ENCODE peak calls at places on chromosomes 5 and 9, in ten cellular contexts. Q is activated effector memory CD4-positive, alpha-beta T cell treated with Interleukin-2 at 50 U/mL for 16 hours; B is NCI-H510A treated with DMSO at 0.1 percent for 48 hours; S is NCI-H1092 treated with DMSO at 0.1 percent for 48 hours; F is activated CD4-positive, alpha-beta memory T cell treated with anti-CD3 and anti-CD28 coated beads for 36 hours; I is mesendoderm; K is naive thymus-derived CD4-positive, alpha-beta T cell; W is HT-29; P is GF-D8; J is activated T-cell treated with anti-CD3 and anti-CD28 coated beads for 1 hour. C is an unnamed sample.

GRCh38 chr9:74333633-74334032 is 163.5 kb upstream of the RORB start:
- DNase-seq in B (no peak), Q (no peak), I (no peak), F (no peak), S (no peak), J (no peak), W (no peak), K (no peak), P (no peak), C (no peak)

GRCh38 chr5:65577141-65577540 is 14.0 kb downstream of the PPWD1 start:
- DNase-seq in I (no peak), S (no peak), F (no peak), W (no peak), B (no peak), Q (no peak), P (no peak), J (no peak), K (no peak), C (no peak)

GRCh38 chr5:165622864-165623536 is 2117.6 kb downstream of the MAT2B start:
- DNase-seq in B (no peak), K (no peak), F (no peak), S (no peak), I (no peak), W (no peak), P (no peak), Q (no peak), J (no peak), C (peak; percentile 4)

GRCh38 chr5:39624268-39624886 is 199.6 kb upstream of the DAB2 start:
- DNase-seq in Q (no peak), J (no peak), S (no peak), P (no peak), B (no peak), I (peak; percentile 65), F (no peak), K (no peak), W (peak; percentile 98), C (no peak)

GRCh38 chr9:1434082-1434481 is 383.9 kb downstream of the DMRT2 start:
- DNase-seq in K (no peak), W (peak; percentile 25), S (no peak), F (no peak), I (peak; percentile 10), Q (no peak), J (no peak), B (no peak), P (no peak), C (no peak)

GRCh38 chr5:111960466-111961215 is 203.6 kb upstream of the NREP start:
- DNase-seq in W (no peak), K (no peak), S (no peak), F (no peak), I (no peak), B (no peak), J (no peak), Q (no peak), P (no peak), C (no peak)

GRCh38 chr9:8852301-8852864 is 1052.8 kb upstream of the DMAC1 start:
- DNase-seq in P (no peak), S (no peak), W (no peak), K (no peak), J (no peak), B (no peak), F (no peak), Q (no peak), I (no peak), C (no peak)

GRCh38 chr5:67985686-67986387 is 229.7 kb upstream of the PIK3R1 start:
- DNase-seq in F (no peak), Q (no peak), B (no peak), S (no peak), J (no peak), K (no peak), W (no peak), I (peak; percentile 49), P (no peak), C (no peak)

GRCh38 chr9:81599837-81600236 is 89.5 kb downstream of the TLE1 start:
- DNase-seq in J (no peak), B (no peak), W (no peak), K (no peak), S (no peak), P (no peak), Q (no peak), F (no peak), I (no peak), C (no peak)

C was measured in NCI-H2029 treated with DMSO at 0.1 percent for 48 hours.